ENCODE peak calls at places on chromosomes 16 and 17, in four cellular contexts. C is aorta; O is T-helper 17 cell; Z is stimulated activated CD8-positive, alpha-beta memory T cell treated with anti-CD3 and anti-CD28 coated beads, Interleukin-2, amount 100 ng/mL, for 1 hour. Y is an unnamed sample.

GRCh38 chr16:11698271-11698689 is 30.0 kb downstream of the SNN start:
- DNase-seq in C (no peak), O (no peak), Z (no peak), Y (no peak)

GRCh38 chr17:35799942-35800341 is 4.5 kb upstream of the MMP28 start:
- DNase-seq in C (peak; percentile 87), O (no peak), Z (no peak), Y (no peak)

GRCh38 chr17:46771601-46772012 is 46.9 kb downstream of the WNT3 start:
- DNase-seq in C (no peak), O (no peak), Z (no peak), Y (no peak)

GRCh38 chr17:8868529-8868951 is 1.1 kb upstream of the PIK3R6 start:
- DNase-seq in C (no peak), O (no peak), Z (no peak), Y (no peak)

GRCh38 chr16:11632455-11632921 is 35.8 kb upstream of the SNN start:
- DNase-seq in C (peak; percentile 89), O (no peak), Z (no peak), Y (no peak)

GRCh38 chr17:74859439-74860228 is at the start of gene GRIN2C:
- DNase-seq in C (no peak), O (peak; percentile 46), Z (no peak), Y (no peak)

GRCh38 chr17:8702996-8703395 is 41.6 kb downstream of the CCDC42 start:
- DNase-seq in C (no peak), O (no peak), Z (no peak), Y (no peak)

GRCh38 chr17:45394913-45395568 is 37.6 kb downstream of the ARHGAP27 start:
- DNase-seq in C (peak; percentile 80), O (no peak), Z (no peak), Y (no peak)

GRCh38 chr17:2564876-2565275 is 28.6 kb upstream of the PAFAH1B1 start:
- DNase-seq in C (no peak), O (no peak), Z (no peak), Y (no peak)

GRCh38 chr17:74478369-74479100 is 12.1 kb downstream of the CD300A start:
- DNase-seq in C (peak; percentile 79), O (no peak), Z (no peak), Y (no peak)

GRCh38 chr16:69123894-69124293 is 8.5 kb downstream of the CHTF8 start:
- DNase-seq in C (no peak), O (peak; percentile 39), Z (peak; percentile 53), Y (peak; percentile 29)

GRCh38 chr16:85433477-85433876 is 179.6 kb upstream of the GSE1 start:
- DNase-seq in C (no peak), O (no peak), Z (no peak), Y (no peak)

GRCh38 chr17:2904135-2904534 is 107.9 kb downstream of the RAP1GAP2 start:
- DNase-seq in C (no peak), O (no peak), Z (no peak), Y (no peak)

GRCh38 chr16:5216681-5217080 is 119.1 kb upstream of the EEF2KMT start:
- DNase-seq in C (no peak), O (no peak), Z (no peak), Y (no peak)

GRCh38 chr16:74521691-74522090 is 85.2 kb downstream of the GLG1 start:
- DNase-seq in C (no peak), O (no peak), Z (no peak), Y (no peak)

GRCh38 chr16:85049864-85050263 is 22.3 kb downstream of the KIAA0513 start:
- DNase-seq in C (no peak), O (no peak), Z (no peak), Y (no peak)

GRCh38 chr17:55814377-55814776 is 63.5 kb downstream of the PCTP start:
- DNase-seq in C (no peak), O (no peak), Z (no peak), Y (no peak)

GRCh38 chr17:6374761-6375312 is 60.1 kb downstream of the AIPL1 start:
- DNase-seq in C (no peak), O (no peak), Z (no peak), Y (no peak)

GRCh38 chr16:54063374-54063773 is 223.2 kb downstream of the IRX3 start:
- DNase-seq in C (no peak), O (no peak), Z (no peak), Y (no peak)

GRCh38 chr17:67054011-67054591 is 9.7 kb downstream of the CACNG1 start:
- DNase-seq in C (no peak), O (no peak), Z (no peak), Y (no peak)

Y was measured in NCI-H1436 treated with DMSO at 0.1 percent for 48 hours.